ENCODE peak calls at places on chromosomes 5 and 9, in seven cellular contexts. J, R, G, T, W, V and C are unnamed samples.

GRCh38 chr5:120938604-120939003 is 474.5 kb downstream of the PRR16 start:
- DNase-seq in T (no peak), V (no peak), G (no peak), J (no peak), W (no peak), R (no peak), C (no peak)

GRCh38 chr5:149071216-149071615 is 8.4 kb upstream of the SH3TC2 start:
- DNase-seq in W (no peak), R (no peak), J (no peak), T (no peak), G (no peak), V (no peak), C (no peak)

GRCh38 chr9:118395415-118395814 is 691.2 kb downstream of the TLR4 start:
- DNase-seq in V (no peak), W (no peak), J (no peak), T (no peak), R (no peak), G (no peak), C (no peak)

GRCh38 chr5:146466521-146467349 is 19.6 kb downstream of the TCERG1 start:
- DNase-seq in V (no peak), J (peak; percentile 37), R (no peak), T (no peak), W (no peak), G (peak; percentile 42), C (no peak)

GRCh38 chr9:37676411-37676830 is 25.7 kb downstream of the FRMPD1 start:
- DNase-seq in R (no peak), W (no peak), G (no peak), V (no peak), J (no peak), T (no peak), C (no peak)

GRCh38 chr5:93890657-93891056 is 149.3 kb upstream of the POU5F2 start:
- DNase-seq in V (no peak), G (no peak), J (no peak), T (no peak), W (no peak), R (no peak), C (no peak)

GRCh38 chr5:1786621-1787471 is 12.8 kb downstream of the MRPL36 start:
- DNase-seq in R (no peak), V (no peak), G (no peak), W (no peak), T (no peak), J (no peak), C (no peak)

GRCh38 chr9:9938432-9938831 is 674.4 kb downstream of the PTPRD start:
- DNase-seq in J (no peak), R (no peak), V (no peak), G (no peak), W (no peak), T (no peak), C (no peak)

GRCh38 chr9:106772523-106773290 is 90.3 kb upstream of the ZNF462 start:
- DNase-seq in T (no peak), G (no peak), J (no peak), V (no peak), R (no peak), W (no peak), C (no peak)

GRCh38 chr9:95383198-95383673 is 65.7 kb upstream of the FANCC start:
- DNase-seq in T (no peak), W (peak; percentile 43), G (peak; percentile 84), V (peak; percentile 34), J (peak; percentile 85), R (no peak), C (no peak)

GRCh38 chr9:133967024-133967741 is 24.9 kb downstream of the VAV2 start:
- DNase-seq in G (peak; percentile 54), R (no peak), W (no peak), V (no peak), T (no peak), J (no peak), C (no peak)

GRCh38 chr9:112886351-112886750 is 4.3 kb downstream of the SLC46A2 start:
- DNase-seq in J (no peak), V (no peak), R (no peak), T (no peak), G (no peak), W (no peak), C (no peak)

GRCh38 chr9:95018099-95018927 is 291.8 kb downstream of the AOPEP start:
- DNase-seq in V (peak; percentile 71), W (peak; percentile 69), R (no peak), J (peak; percentile 97), G (peak; percentile 89), T (no peak), C (no peak)

GRCh38 chr5:6780802-6781391 is 67.7 kb downstream of the TENT4A start:
- DNase-seq in T (no peak), G (peak; percentile 52), V (no peak), J (no peak), W (no peak), R (no peak), C (no peak)

GRCh38 chr5:6468870-6469269 is 20.2 kb downstream of the UBE2QL1 start:
- DNase-seq in T (no peak), W (no peak), J (no peak), V (no peak), G (no peak), R (no peak), C (no peak)

GRCh38 chr9:123336455-123336854 is 19.5 kb upstream of the CRB2 start:
- DNase-seq in V (no peak), W (no peak), T (no peak), G (no peak), J (no peak), R (no peak), C (no peak)

GRCh38 chr5:80217667-80218066 is 38.2 kb downstream of the SERINC5 start:
- DNase-seq in G (no peak), V (no peak), J (no peak), T (no peak), R (no peak), W (no peak), C (no peak)

GRCh38 chr5:87411586-87412416 is 929 bp downstream of the CCNH start:
- DNase-seq in T (peak; percentile 20), R (peak; percentile 37), G (peak; percentile 53), J (peak; percentile 63), W (no peak), V (no peak), C (peak; percentile 16)

GRCh38 chr9:121861501-121862180 is 210.2 kb downstream of the DAB2IP start:
- DNase-seq in T (peak; percentile 49), R (no peak), J (no peak), G (peak; percentile 32), W (no peak), V (no peak), C (no peak)

GRCh38 chr9:6610073-6610472 is 35.5 kb downstream of the GLDC start:
- DNase-seq in T (no peak), R (no peak), V (no peak), G (no peak), J (no peak), W (no peak), C (no peak)
- TF ChIP-seq CTCF in T (no peak), R (no peak), V (no peak), G (no peak), J (no peak), W (no peak), C (no peak)

GRCh38 chr9:33044677-33045282 is 19.7 kb downstream of the DNAJA1 start:
- DNase-seq in W (no peak), V (no peak), R (no peak), T (peak; percentile 20), J (no peak), G (peak; percentile 39), C (no peak)
- TF ChIP-seq CTCF in W (peak; percentile 35), V (peak; percentile 11), R (no peak), T (no peak), J (peak; percentile 18), G (peak; percentile 45), C (no peak)

GRCh38 chr9:36594228-36594627 is 21.5 kb downstream of the MELK start:
- DNase-seq in G (no peak), T (no peak), V (no peak), W (no peak), R (no peak), J (no peak), C (no peak)

GRCh38 chr9:36592801-36593583 is 20.3 kb downstream of the MELK start:
- DNase-seq in V (no peak), T (no peak), W (no peak), R (no peak), J (peak; percentile 24), G (no peak), C (no peak)

GRCh38 chr9:36598281-36598680 is 25.6 kb downstream of the MELK start:
- DNase-seq in V (no peak), J (peak; percentile 57), T (no peak), G (no peak), R (no peak), W (peak; percentile 11), C (no peak)

GRCh38 chr9:36603006-36603405 is 30.3 kb downstream of the MELK start:
- DNase-seq in W (no peak), T (no peak), R (no peak), G (no peak), V (no peak), J (peak; percentile 66), C (no peak)

DNA sequence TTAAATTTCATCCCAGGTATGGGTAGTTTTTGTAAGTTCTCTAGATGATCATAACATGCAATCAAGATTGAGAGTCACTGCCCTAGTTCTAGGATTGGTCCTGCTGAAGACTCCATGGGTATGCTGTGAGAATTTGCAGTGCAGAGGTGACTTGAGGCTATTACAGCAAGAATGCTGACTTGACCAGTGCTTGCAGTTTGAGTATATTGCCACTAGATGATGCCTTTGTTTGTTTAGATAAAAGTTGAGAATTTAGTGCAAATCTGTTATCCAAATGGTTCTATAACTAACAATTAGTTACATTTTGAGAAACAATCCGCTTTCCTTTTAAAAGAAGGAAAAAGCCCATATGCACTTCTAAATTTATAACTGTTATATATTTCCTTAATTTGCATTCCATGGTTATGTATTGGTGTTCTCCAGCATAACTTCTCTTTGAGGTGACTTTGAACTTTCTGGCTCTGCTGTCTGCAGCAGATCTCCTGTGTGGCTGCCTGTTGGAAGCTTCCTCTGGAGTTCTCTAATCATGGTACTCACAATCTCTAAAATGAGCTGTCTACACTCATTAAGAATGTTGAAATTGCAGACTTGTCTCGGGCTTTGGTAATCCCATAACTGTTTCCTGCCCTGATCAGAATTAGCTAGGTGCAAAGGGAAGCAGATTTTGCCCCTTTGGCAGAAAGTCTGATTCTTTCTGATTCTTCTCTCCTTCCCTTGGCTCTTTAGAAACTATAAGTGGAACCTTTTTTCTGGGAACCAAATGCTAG is 24.9 kb downstream of the MELK start:
- DNase-seq in J (peak; percentile 70), T (peak; percentile 9), G (peak; percentile 47), R (no peak), W (no peak), V (no peak), C (no peak)
- TF ChIP-seq CTCF in J (peak; percentile 79), T (peak; percentile 60), G (peak; percentile 59), R (no peak), W (peak; percentile 78), V (peak; percentile 83), C (no peak)

DNA sequence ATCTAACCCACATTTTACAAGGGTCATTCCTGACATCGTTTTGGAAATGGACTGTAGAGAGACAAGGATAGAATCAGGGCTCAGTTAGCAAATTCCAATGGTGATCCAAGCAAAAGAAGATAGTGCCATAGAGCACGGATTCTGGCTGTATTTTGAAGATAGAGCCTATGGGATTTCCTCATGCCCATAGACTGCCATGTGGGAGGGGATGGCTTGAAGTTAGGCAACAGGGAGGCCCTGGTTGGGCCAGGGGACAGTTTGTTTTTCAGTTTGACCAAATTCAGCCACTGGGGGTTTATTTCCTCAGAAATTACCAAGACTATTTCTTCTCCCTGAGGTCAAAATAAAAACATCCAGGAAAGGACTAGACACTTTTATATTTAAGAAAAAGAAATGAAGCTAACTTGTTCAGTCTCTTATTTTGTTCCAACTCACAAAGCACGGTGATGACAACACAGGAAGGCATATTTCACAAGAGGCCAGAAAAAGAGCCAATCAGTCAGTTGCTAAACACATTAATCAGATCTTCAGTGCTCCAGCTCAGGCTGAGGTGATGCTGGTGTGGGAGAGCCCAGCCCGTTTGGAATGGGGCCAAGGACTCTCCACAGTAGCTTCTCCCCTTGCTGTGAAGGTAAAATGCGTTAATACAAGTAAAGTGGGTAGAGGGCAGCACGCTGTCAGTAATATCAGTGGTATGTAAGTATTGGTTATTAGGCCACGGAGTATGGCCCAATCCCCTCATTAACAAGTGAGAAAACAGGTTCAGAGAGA is 4.4 kb upstream of the DCTN4 start:
- DNase-seq in J (peak; percentile 67), W (no peak), G (peak; percentile 58), R (peak; percentile 67), V (no peak), T (no peak), C (no peak)
- TF ChIP-seq CTCF in J (no peak), W (no peak), G (no peak), R (no peak), V (no peak), T (no peak), C (no peak)